ENCODE peak calls at places on chromosome 18, in seven cellular contexts. K is cardiac muscle cell, L is psoas muscle, A is adrenal gland, E is colonic mucosa, P is Panc1, Z is pancreas. I is an unnamed sample. For H3K4me1 and H3K27me3, the result is how much of the 10 kb centered on the place peaks cover.

GRCh38 chr18:40437517-40437916 is 1517.5 kb upstream of the PIK3C3 start:
- DNase-seq in K (peak), L (no peak), A (no peak), E (no peak), P (no peak), Z (no peak), I (no peak)

GRCh38 chr18:3060667-3061580 is 48.0 kb upstream of the LPIN2 start:
- DNase-seq in K (no peak), L (no peak), A (peak), E (no peak), P (no peak), Z (no peak), I (no peak)

GRCh38 chr18:702957-703659 is 9.3 kb downstream of the ENOSF1 start:
- DNase-seq in K (peak), L (no peak), A (no peak), E (peak), P (peak), Z (no peak), I (no peak)

GRCh38 chr18:79334496-79335233 is 61.1 kb upstream of the NFATC1 start:
- DNase-seq in K (no peak), L (no peak), A (no peak), E (no peak), P (no peak), Z (no peak), I (no peak)

GRCh38 chr18:50836521-50836957 is 16.7 kb upstream of the MRO start:
- DNase-seq in K (peak), L (no peak), A (no peak), E (no peak), P (no peak), Z (no peak), I (no peak)

GRCh38 chr18:63159590-63159989 is 160.0 kb downstream of the BCL2 start:
- DNase-seq in K (no peak), L (no peak), A (no peak), E (no peak), P (no peak), Z (no peak), I (no peak)

GRCh38 chr18:42649636-42650035 is 465.8 kb downstream of the RIT2 start:
- DNase-seq in K (peak), L (no peak), A (no peak), E (no peak), P (no peak), Z (no peak), I (no peak)

GRCh38 chr18:79849328-79850207 is 51.8 kb downstream of the KCNG2 start:
- DNase-seq in K (no peak), L (no peak), A (peak), E (no peak), P (no peak), Z (no peak), I (no peak)

GRCh38 chr18:10320848-10321247 is 133.6 kb upstream of the APCDD1 start:
- DNase-seq in K (peak), L (no peak), A (no peak), E (no peak), P (no peak), Z (no peak), I (no peak)

GRCh38 chr18:31199190-31199769 is 36.6 kb upstream of the DSC1 start:
- DNase-seq in K (no peak), L (no peak), A (no peak), E (peak), P (no peak), Z (no peak), I (no peak)

GRCh38 chr18:55998071-55998522 is 410.1 kb upstream of the TCF4 start:
- DNase-seq in K (peak), L (no peak), A (no peak), E (no peak), P (no peak), Z (peak), I (no peak)

GRCh38 chr18:6413554-6414117 is 1.1 kb downstream of the L3MBTL4 start:
- DNase-seq in K (no peak), L (no peak), A (peak), E (no peak), P (no peak), Z (no peak), I (no peak)

GRCh38 chr18:27887711-27888495 is 289.0 kb downstream of the CDH2 start:
- DNase-seq in K (no peak), L (no peak), A (no peak), E (no peak), P (no peak), Z (no peak), I (no peak)

GRCh38 chr18:36095936-36096519 is 28.7 kb upstream of the RPRD1A start:
- DNase-seq in K (peak), L (no peak), A (no peak), E (no peak), P (peak), Z (no peak), I (no peak)

GRCh38 chr18:38256366-38256765 is 690.8 kb upstream of the CELF4 start:
- DNase-seq in K (no peak), L (no peak), A (no peak), E (no peak), P (no peak), Z (no peak), I (no peak)

GRCh38 chr18:57353940-57354461 is 1.6 kb downstream of the ST8SIA3 start:
- DNase-seq in K (peak), L (no peak), A (peak), E (peak), P (no peak), Z (peak), I (no peak)

DNA sequence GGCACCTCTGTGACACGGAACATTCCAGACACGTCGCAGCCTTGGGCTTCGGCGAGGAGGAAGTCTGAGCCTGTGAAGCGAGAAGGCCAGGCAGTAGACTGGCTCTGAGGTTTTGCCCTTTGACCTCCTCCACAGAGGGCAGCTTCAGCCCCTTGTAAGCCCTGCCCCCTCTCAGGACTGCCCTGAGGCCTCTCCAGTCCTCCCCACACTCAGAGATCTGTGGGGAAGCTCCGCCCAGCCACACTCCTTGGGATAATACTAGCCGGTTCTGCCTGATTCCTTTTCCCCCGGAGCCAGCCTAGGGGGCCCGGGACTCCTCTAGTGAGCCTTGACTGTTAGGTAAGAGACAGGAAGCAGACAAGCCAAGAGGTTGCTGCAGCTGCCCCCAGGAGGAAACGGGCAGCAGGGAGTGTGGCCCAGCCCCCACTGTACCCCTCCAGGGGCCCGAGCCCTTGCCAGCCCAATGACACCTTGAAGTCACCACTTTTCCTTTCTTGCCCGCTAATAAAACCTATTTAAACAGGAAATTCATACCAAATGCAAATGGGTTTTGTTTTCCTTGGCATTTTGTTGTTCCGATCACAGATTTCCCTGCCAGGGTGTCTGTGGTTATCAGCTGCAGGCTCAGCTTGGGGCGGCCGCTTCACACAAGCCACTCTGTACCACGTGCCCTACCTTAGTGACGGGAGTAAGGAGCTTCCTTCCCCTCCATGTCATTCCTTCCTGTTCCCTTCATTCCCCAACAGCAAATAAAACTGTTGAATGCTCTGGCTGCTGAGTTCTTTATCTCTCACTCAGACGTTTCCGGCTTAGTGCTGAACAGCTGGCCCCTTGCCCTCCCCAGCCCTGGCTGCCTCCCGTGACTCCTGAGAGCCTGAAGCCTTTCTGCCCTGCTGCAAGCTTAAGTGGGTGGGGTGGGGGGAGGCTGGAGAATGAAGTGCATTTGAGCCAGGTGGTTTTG is 124.7 kb downstream of the CABLES1 start:
- DNase-seq in K (peak), L (peak), A (peak), E (peak), P (no peak), Z (peak), I (peak)
- H3K4me3 ChIP-seq in K (peak), L (peak), A (no peak), E (peak), P (peak), Z (no peak), I (peak)

GRCh38 chr18:75229437-75229836 is 18.8 kb downstream of the TSHZ1 start:
- DNase-seq in K (no peak), L (no peak), A (no peak), E (no peak), P (no peak), Z (no peak), I (no peak)
- H3K4me1 ChIP-seq in K (under half), L (under half), A (under half), E (under half), P (under half), Z (under half), I (under half)

GRCh38 chr18:75208836-75209128 is 157 bp downstream of the PTGR3 start:
- DNase-seq in K (no peak), L (no peak), A (peak), E (no peak), P (no peak), Z (no peak), I (no peak)
- H3K27me3 ChIP-seq in K (half or more), L (under half), A (under half), E (under half), P (under half), Z (under half), I (under half)

DNA sequence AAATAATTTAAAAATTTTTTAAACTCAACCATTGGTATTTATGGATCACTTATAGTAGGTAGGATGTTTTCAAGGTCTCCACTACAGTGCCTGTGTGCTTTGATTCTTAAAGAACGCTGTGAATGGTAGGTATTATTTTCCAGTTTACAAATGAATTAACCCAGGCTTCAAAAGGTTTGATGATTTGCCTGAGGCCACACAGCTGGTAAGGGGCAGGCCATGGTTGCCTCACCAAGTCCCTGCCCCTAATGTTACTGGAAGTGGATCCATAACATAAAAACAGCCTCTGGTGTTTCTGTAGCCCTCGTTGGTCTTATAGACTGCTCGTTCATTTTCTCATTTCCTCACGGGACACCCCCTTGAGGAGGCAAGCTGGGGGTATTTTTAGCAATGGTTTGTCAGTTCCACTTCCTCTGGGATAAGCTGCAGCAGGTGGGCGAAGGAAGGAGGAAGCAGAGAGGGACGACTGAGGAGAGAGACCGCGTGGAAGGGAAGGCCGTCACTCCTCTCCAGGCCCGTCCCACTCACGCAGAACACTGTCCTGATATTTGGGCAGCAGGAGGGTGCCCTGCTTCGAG is 32.9 kb upstream of the NDUFV2 start:
- DNase-seq in K (no peak), L (no peak), A (no peak), E (peak), P (no peak), Z (no peak), I (no peak)
- H3K4me3 ChIP-seq in K (no peak), L (no peak), A (no peak), E (no peak), P (no peak), Z (no peak), I (no peak)

DNA sequence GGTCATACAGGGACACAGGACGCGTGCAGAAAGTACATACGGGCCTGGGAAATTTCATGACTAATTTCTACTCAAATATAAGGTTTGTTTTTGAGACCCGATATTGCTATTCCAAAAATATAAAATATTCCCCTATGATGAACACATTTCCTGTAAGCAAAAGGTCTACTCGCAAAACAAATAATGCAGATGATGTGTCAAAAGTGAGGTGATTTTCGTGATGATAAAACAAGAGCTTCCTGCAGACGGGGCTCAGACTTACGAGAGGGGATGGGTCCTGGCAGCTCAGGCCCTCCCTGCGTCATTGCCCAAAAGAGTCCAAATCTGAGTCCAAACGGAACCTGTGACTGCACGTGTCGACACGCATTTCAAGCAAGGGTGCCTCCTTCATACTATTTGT is 62.7 kb downstream of the MBP start:
- DNase-seq in K (no peak), L (no peak), A (no peak), E (no peak), P (no peak), Z (no peak), I (no peak)
- H3K4me1 ChIP-seq in K (under half), L (half or more), A (under half), E (under half), P (half or more), Z (under half), I (half or more)

DNA sequence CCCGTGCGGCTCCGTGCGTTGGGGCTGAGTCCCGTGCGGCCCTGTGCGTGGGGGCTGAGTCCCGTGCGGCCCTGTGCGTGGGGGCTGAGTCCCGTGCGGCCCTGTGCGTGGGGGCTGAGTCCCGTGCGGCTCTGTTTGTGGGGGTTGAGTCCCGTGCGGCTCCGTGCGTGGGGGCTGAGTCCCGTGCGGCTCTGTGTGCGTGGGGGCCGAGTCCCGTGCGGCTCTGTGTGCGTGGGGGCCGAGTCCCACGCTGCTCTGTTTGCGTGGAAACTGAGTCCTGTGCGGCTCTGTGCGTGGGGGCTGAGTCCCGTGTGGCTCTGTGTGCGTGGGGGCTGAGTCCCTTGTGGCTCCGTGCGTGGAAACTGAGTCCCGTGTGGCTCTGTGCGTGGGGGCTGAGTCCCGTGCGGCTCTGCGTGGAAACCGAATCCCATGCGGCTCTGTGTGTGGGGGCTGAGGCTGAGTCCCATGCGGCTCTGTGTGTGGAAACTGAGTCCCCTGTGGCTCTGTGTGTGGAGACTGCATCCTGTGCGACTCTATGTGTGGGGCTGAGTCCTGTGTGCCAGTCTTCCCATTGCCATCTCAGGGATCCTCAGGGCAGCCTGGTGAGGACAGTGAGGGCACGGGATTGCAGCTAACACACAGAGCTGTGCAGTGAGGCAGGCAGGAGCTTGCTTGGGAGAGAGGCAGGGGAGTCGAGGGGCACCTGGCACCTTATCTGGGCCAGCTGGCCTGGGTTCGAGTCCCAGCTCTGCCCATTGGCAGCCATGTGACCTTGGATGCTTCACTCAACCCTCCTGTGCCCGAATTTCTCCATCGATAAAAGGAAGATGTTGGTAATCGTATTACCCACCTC is 44.5 kb downstream of the LDLRAD4 start:
- DNase-seq in K (no peak), L (no peak), A (no peak), E (no peak), P (no peak), Z (no peak), I (no peak)
- H3K27me3 ChIP-seq in K (under half), L (under half), A (under half), E (under half), P (under half), Z (under half), I (under half)

GRCh38 chr18:74166397-74166796 is 18.1 kb downstream of the TIMM21 start:
- DNase-seq in K (no peak), L (no peak), A (no peak), E (no peak), P (no peak), Z (no peak), I (no peak)

GRCh38 chr18:74173434-74173750 is 25.1 kb downstream of the TIMM21 start:
- DNase-seq in K (no peak), L (no peak), A (no peak), E (no peak), P (no peak), Z (no peak), I (no peak)

GRCh38 chr18:74172697-74173433 is 24.5 kb downstream of the TIMM21 start:
- DNase-seq in K (no peak), L (no peak), A (no peak), E (no peak), P (no peak), Z (no peak), I (no peak)

GRCh38 chr18:74175658-74176057 is 27.3 kb downstream of the TIMM21 start:
- DNase-seq in K (no peak), L (no peak), A (no peak), E (no peak), P (no peak), Z (no peak), I (no peak)

GRCh38 chr18:74171910-74172606 is 23.7 kb downstream of the TIMM21 start:
- DNase-seq in K (peak), L (no peak), A (no peak), E (no peak), P (no peak), Z (no peak), I (no peak)
- H3K4me3 ChIP-seq in K (no peak), L (no peak), A (no peak), E (peak), P (peak), Z (no peak), I (peak)

GRCh38 chr18:58862851-58863538 is 1.7 kb upstream of the ZNF532 start:
- DNase-seq in K (no peak), L (peak), A (no peak), E (peak), P (no peak), Z (no peak), I (peak)
- H3K4me1 ChIP-seq in K (half or more), L (half or more), A (half or more), E (under half), P (half or more), Z (under half), I (half or more)

GRCh38 chr18:21215480-21215879 is 26.6 kb upstream of the GREB1L start:
- DNase-seq in K (no peak), L (no peak), A (no peak), E (no peak), P (no peak), Z (no peak), I (no peak)

DNA sequence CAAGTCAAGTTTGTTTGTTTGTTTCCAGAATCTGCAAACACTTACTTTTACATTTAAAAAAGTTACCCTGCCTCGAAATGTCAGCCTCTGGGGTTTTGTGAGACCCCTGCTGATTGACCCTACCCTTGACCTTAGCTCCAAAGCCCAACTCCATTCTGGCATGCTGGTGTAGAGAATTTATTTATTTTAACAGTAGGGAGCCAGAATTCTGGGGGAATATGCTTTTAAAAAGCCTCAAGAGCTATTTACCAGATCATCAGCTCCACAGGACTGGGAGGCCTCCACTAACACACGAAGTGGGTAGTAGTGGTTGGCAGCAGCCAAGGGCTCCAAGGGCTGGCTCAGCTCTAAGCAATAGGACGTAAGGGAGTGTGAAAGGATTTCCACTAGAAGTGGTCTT is 23.2 kb upstream of the GREB1L start:
- DNase-seq in K (no peak), L (no peak), A (no peak), E (no peak), P (no peak), Z (no peak), I (no peak)
- H3K27me3 ChIP-seq in K (under half), L (under half), A (under half), E (under half), P (under half), Z (under half), I (under half)

GRCh38 chr18:46332956-46333355 is 228.8 kb downstream of the HAUS1 start:
- DNase-seq in K (no peak), L (no peak), A (no peak), E (no peak), P (no peak), Z (peak), I (no peak)
- H3K4me3 ChIP-seq in K (peak), L (peak), A (no peak), E (no peak), P (no peak), Z (no peak), I (peak)